ENCODE peak calls at places on chromosomes 3 and 15, in nine cellular contexts. T is cardiac muscle cell, B is GM12865, D is AG10803, V is endothelial cell of umbilical vein, O is Caco-2, J is fibroblast of pulmonary artery, I is osteoblast, N is IMR-90. P is an unnamed sample.

GRCh38 chr15:31216210-31216911 is 110.3 kb upstream of the KLF13 start:
- DNase-seq in T (peak; percentile 47), B (peak; percentile 95), D (peak; percentile 65), V (no peak), O (peak; percentile 53), J (peak; percentile 70), I (no peak), N (no peak), P (peak; percentile 96)

GRCh38 chr15:101148166-101148880 is 103.5 kb downstream of the CHSY1 start:
- DNase-seq in T (no peak), B (peak; percentile 70), D (no peak), V (no peak), O (no peak), J (no peak), I (no peak), N (no peak), P (no peak)

GRCh38 chr15:53158995-53159394 is 368.9 kb upstream of the ONECUT1 start:
- DNase-seq in T (no peak), B (no peak), D (no peak), V (no peak), O (no peak), J (no peak), I (no peak), N (no peak), P (no peak)

GRCh38 chr15:44296625-44297524 is 8.4 kb downstream of the GOLM2 start:
- DNase-seq in T (peak; percentile 8), B (peak; percentile 19), D (peak; percentile 24), V (peak; percentile 18), O (no peak), J (peak; percentile 53), I (peak; percentile 55), N (peak; percentile 78), P (no peak)

GRCh38 chr15:40081691-40082194 is 26.9 kb downstream of the BMF start:
- DNase-seq in T (peak; percentile 86), B (no peak), D (peak; percentile 64), V (peak; percentile 92), O (peak; percentile 77), J (peak; percentile 86), I (peak; percentile 90), N (peak; percentile 75), P (peak; percentile 76)

GRCh38 chr3:119330181-119330580 is 36.0 kb downstream of the ARHGAP31 start:
- DNase-seq in T (no peak), B (no peak), D (no peak), V (no peak), O (no peak), J (no peak), I (no peak), N (no peak), P (no peak)

GRCh38 chr15:39426552-39427532 is 154.0 kb upstream of the THBS1 start:
- DNase-seq in T (no peak), B (peak; percentile 94), D (peak; percentile 97), V (no peak), O (no peak), J (peak; percentile 93), I (peak; percentile 76), N (peak; percentile 84), P (peak; percentile 60)

GRCh38 chr3:24886511-24886910 is 391.9 kb upstream of the THRB start:
- DNase-seq in T (no peak), B (no peak), D (no peak), V (no peak), O (no peak), J (no peak), I (no peak), N (no peak), P (no peak)

GRCh38 chr3:123140591-123140990 is 61.2 kb upstream of the SEC22A start:
- DNase-seq in T (no peak), B (no peak), D (no peak), V (no peak), O (no peak), J (no peak), I (no peak), N (no peak), P (no peak)

GRCh38 chr3:100396967-100397366 is 3.9 kb downstream of the TOMM70 start:
- DNase-seq in T (no peak), B (no peak), D (no peak), V (no peak), O (no peak), J (no peak), I (no peak), N (no peak), P (no peak)

GRCh38 chr15:90869601-90870353 is 1.4 kb downstream of the FURIN start:
- DNase-seq in T (peak; percentile 85), B (peak; percentile 35), D (peak; percentile 64), V (peak; percentile 95), O (peak; percentile 60), J (peak; percentile 94), I (peak; percentile 91), N (peak; percentile 84), P (peak; percentile 77)

DNA sequence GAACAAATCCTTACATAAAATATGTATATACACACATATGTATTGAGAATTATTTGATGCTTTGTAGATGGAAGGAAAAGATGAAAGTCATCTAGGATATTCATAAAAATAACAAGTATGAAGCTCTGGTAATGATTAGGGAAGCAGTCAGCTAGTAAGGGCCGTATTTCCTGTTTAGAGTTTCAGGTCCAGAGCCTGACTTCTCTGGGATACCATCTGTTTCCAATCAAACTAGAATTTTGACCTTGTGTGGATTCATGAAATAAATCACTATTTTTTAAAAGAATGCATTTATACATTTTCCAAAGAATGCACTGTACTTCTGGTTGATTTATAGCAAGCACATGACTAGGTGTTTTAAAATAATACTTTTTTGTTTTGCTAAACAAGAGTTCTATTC is 156.1 kb upstream of the CGNL1 start:
- DNase-seq in T (no peak), B (no peak), D (peak; percentile 94), V (peak; percentile 44), O (no peak), J (peak; percentile 64), I (no peak), N (peak; percentile 85), P (no peak)
- H3K4me3 ChIP-seq in T (no peak overlapping the region), B (no peak overlapping the region), D (peak overlapping the region; percentile 78), V (no peak overlapping the region), O (no peak overlapping the region), J (peak overlapping the region; percentile 50), I (no peak overlapping the region), N (peak overlapping the region; percentile 79), P (no peak overlapping the region)

DNA sequence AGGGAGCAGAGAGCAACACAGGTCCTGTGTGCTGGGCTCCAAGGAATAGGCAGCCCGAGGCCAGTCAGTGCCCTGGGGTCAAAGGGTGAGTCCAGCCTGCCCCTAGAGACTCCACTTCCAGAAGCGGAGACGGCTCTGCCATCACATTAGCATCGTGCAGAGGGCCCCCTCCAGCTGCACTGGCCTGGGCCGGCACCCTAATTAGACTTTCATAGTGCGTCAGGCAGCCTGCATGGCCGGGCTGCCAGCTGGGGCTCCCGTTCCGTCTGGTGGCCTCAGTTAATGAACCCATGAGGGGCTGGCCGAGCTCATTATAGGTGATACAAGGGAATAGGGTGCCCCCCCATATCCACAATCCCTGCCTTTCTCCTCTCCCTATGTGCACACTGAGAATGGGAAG is 128.1 kb downstream of the SRGAP3 start:
- DNase-seq in T (no peak), B (no peak), D (no peak), V (no peak), O (no peak), J (no peak), I (no peak), N (no peak), P (no peak)
- TF ChIP-seq CTCF in T (no peak), B (no peak), D (no peak), V (no peak), O (no peak), J (no peak), I (no peak), N (no peak), P (no peak)

GRCh38 chr15:92906563-92907081 is 6.5 kb downstream of the CHD2 start:
- DNase-seq in T (no peak), B (peak; percentile 84), D (no peak), V (peak; percentile 77), O (no peak), J (no peak), I (no peak), N (peak; percentile 74), P (no peak)
- H3K4me3 ChIP-seq in T (peak overlapping the region; percentile 52), B (peak overlapping the region; percentile 63), D (peak overlapping the region; percentile 14), V (no peak overlapping the region), O (no peak overlapping the region), J (peak overlapping the region; percentile 61), I (peak overlapping the region; percentile 70), N (no peak overlapping the region), P (peak overlapping the region; percentile 68)

GRCh38 chr3:63565220-63565619 is 87.3 kb upstream of the SNTN start:
- DNase-seq in T (no peak), B (no peak), D (no peak), V (no peak), O (no peak), J (no peak), I (no peak), N (no peak), P (no peak)
- TF ChIP-seq CTCF in T (no peak), B (no peak), D (no peak), V (no peak), O (no peak), J (no peak), I (no peak), N (no peak), P (no peak)

GRCh38 chr15:41517895-41518449 is 4.3 kb upstream of the LTK start:
- DNase-seq in T (no peak), B (no peak), D (no peak), V (no peak), O (no peak), J (no peak), I (peak; percentile 13), N (no peak), P (no peak)
- H3K4me3 ChIP-seq in T (no peak overlapping the region), B (no peak overlapping the region), D (no peak overlapping the region), V (no peak overlapping the region), O (no peak overlapping the region), J (no peak overlapping the region), I (no peak overlapping the region), N (no peak overlapping the region), P (no peak overlapping the region)

DNA sequence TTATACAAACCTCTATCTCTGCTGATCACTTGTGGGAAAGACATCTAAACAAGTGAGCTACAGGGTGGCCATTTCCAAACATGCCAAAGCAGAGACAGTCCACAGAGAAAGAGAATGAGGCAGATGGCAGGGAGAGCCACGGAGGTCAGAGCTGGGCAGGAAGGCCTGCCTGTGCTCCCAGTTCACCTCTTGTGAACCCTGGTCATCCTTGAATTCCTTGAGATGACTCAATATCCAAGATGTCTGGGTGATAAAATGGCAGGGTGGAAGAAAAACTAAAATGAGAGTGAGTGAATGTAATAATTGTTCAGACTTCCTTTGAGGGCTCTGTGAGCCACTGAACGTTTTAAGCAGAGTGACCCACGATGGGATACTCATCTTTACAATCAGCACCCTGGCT is 104.8 kb downstream of the PLCH1 start:
- DNase-seq in T (no peak), B (no peak), D (no peak), V (no peak), O (no peak), J (no peak), I (no peak), N (no peak), P (no peak)
- TF ChIP-seq CTCF in T (no peak), B (no peak), D (no peak), V (no peak), O (no peak), J (no peak), I (no peak), N (no peak), P (no peak)